ENCODE peak calls at places on chromosomes 12 and 14, in nine cellular contexts. One of them, this sample, is unnamed.

GRCh38 chr14:77746064-77746463 is 14.9 kb downstream of the SNW1 start:
- DNase-seq in EL: no peak
- DNase-seq in Right ventricle myocardium superior: no peak
- DNase-seq in ovary: no peak
- DNase-seq in naive thymus-derived CD8-positive, alpha-beta T cell: no peak
- DNase-seq in MCF 10A: no peak
- DNase-seq in H54: no peak
- DNase-seq in H7: no peak
- DNase-seq in OCI-LY7: no peak
- DNase-seq in this sample: no peak

GRCh38 chr12:94459773-94460593 is at the start of gene CEP83:
- DNase-seq in MCF 10A: peak
- DNase-seq in OCI-LY7: peak
- DNase-seq in naive thymus-derived CD8-positive, alpha-beta T cell: peak
- DNase-seq in H7: peak
- DNase-seq in ovary: peak
- DNase-seq in Right ventricle myocardium superior: peak
- DNase-seq in EL: peak
- DNase-seq in H54: peak
- DNase-seq in this sample: peak

GRCh38 chr14:64082837-64083236 is 211.3 kb downstream of the ESR2 start:
- DNase-seq in MCF 10A: peak
- DNase-seq in H7: no peak
- DNase-seq in Right ventricle myocardium superior: no peak
- DNase-seq in ovary: peak
- DNase-seq in naive thymus-derived CD8-positive, alpha-beta T cell: no peak
- DNase-seq in H54: no peak
- DNase-seq in EL: no peak
- DNase-seq in OCI-LY7: no peak
- DNase-seq in this sample: no peak

GRCh38 chr12:128055567-128055966 is 211.4 kb upstream of the TMEM132C start:
- DNase-seq in ovary: no peak
- DNase-seq in Right ventricle myocardium superior: no peak
- DNase-seq in MCF 10A: no peak
- DNase-seq in H7: peak
- DNase-seq in H54: no peak
- DNase-seq in naive thymus-derived CD8-positive, alpha-beta T cell: no peak
- DNase-seq in EL: no peak
- DNase-seq in OCI-LY7: no peak
- DNase-seq in this sample: no peak

GRCh38 chr12:128823216-128823915 is 392 bp downstream of the SLC15A4 start:
- DNase-seq in ovary: peak
- DNase-seq in H7: peak
- DNase-seq in naive thymus-derived CD8-positive, alpha-beta T cell: peak
- DNase-seq in OCI-LY7: no peak
- DNase-seq in MCF 10A: peak
- DNase-seq in Right ventricle myocardium superior: peak
- DNase-seq in EL: no peak
- DNase-seq in H54: peak
- DNase-seq in this sample: peak

GRCh38 chr12:85866929-85867776 is 6.9 kb upstream of the NTS start:
- DNase-seq in OCI-LY7: peak
- DNase-seq in MCF 10A: peak
- DNase-seq in EL: peak
- DNase-seq in ovary: no peak
- DNase-seq in naive thymus-derived CD8-positive, alpha-beta T cell: no peak
- DNase-seq in H54: no peak
- DNase-seq in Right ventricle myocardium superior: no peak
- DNase-seq in H7: peak
- DNase-seq in this sample: no peak

GRCh38 chr14:105858676-105859025 is 332.3 kb downstream of the TMEM121 start:
- DNase-seq in EL: no peak
- DNase-seq in ovary: peak
- DNase-seq in H54: no peak
- DNase-seq in Right ventricle myocardium superior: no peak
- DNase-seq in H7: no peak
- DNase-seq in naive thymus-derived CD8-positive, alpha-beta T cell: no peak
- DNase-seq in MCF 10A: no peak
- DNase-seq in OCI-LY7: peak
- DNase-seq in this sample: peak

GRCh38 chr14:51677276-51677675 is 25.6 kb downstream of the FRMD6 start:
- DNase-seq in Right ventricle myocardium superior: no peak
- DNase-seq in H7: no peak
- DNase-seq in naive thymus-derived CD8-positive, alpha-beta T cell: no peak
- DNase-seq in MCF 10A: no peak
- DNase-seq in ovary: no peak
- DNase-seq in H54: no peak
- DNase-seq in EL: peak
- DNase-seq in OCI-LY7: no peak
- DNase-seq in this sample: no peak

GRCh38 chr12:89469361-89469760 is 55.2 kb downstream of the GALNT4 start:
- DNase-seq in naive thymus-derived CD8-positive, alpha-beta T cell: no peak
- DNase-seq in MCF 10A: peak
- DNase-seq in ovary: no peak
- DNase-seq in Right ventricle myocardium superior: no peak
- DNase-seq in H7: no peak
- DNase-seq in H54: no peak
- DNase-seq in EL: peak
- DNase-seq in OCI-LY7: no peak
- DNase-seq in this sample: no peak

GRCh38 chr12:97899956-97900355 is 437.4 kb downstream of the RMST start:
- DNase-seq in MCF 10A: no peak
- DNase-seq in EL: no peak
- DNase-seq in H7: no peak
- DNase-seq in H54: no peak
- DNase-seq in Right ventricle myocardium superior: no peak
- DNase-seq in ovary: no peak
- DNase-seq in OCI-LY7: no peak
- DNase-seq in naive thymus-derived CD8-positive, alpha-beta T cell: no peak
- DNase-seq in this sample: no peak

GRCh38 chr14:22545842-22546721 is 42.9 kb downstream of the DAD1 start:
- DNase-seq in naive thymus-derived CD8-positive, alpha-beta T cell: no peak
- DNase-seq in ovary: no peak
- DNase-seq in H7: peak
- DNase-seq in MCF 10A: peak
- DNase-seq in Right ventricle myocardium superior: no peak
- DNase-seq in H54: no peak
- DNase-seq in EL: peak
- DNase-seq in OCI-LY7: no peak
- DNase-seq in this sample: no peak

GRCh38 chr14:104393199-104393897 is 186.2 kb upstream of the C14orf180 start:
- DNase-seq in H54: no peak
- DNase-seq in naive thymus-derived CD8-positive, alpha-beta T cell: no peak
- DNase-seq in OCI-LY7: no peak
- DNase-seq in ovary: no peak
- DNase-seq in MCF 10A: no peak
- DNase-seq in EL: no peak
- DNase-seq in Right ventricle myocardium superior: peak
- DNase-seq in H7: peak
- DNase-seq in this sample: peak

GRCh38 chr14:76326918-76327689 is 48.8 kb upstream of the ESRRB start:
- DNase-seq in naive thymus-derived CD8-positive, alpha-beta T cell: no peak
- DNase-seq in EL: no peak
- DNase-seq in Right ventricle myocardium superior: no peak
- DNase-seq in MCF 10A: no peak
- DNase-seq in OCI-LY7: no peak
- DNase-seq in ovary: no peak
- DNase-seq in H7: no peak
- DNase-seq in H54: no peak
- DNase-seq in this sample: no peak

GRCh38 chr14:74697976-74698375 is 14.9 kb downstream of the AREL1 start:
- DNase-seq in MCF 10A: no peak
- DNase-seq in H7: no peak
- DNase-seq in EL: no peak
- DNase-seq in H54: no peak
- DNase-seq in naive thymus-derived CD8-positive, alpha-beta T cell: no peak
- DNase-seq in Right ventricle myocardium superior: no peak
- DNase-seq in OCI-LY7: no peak
- DNase-seq in ovary: no peak
- DNase-seq in this sample: no peak

GRCh38 chr12:48817957-48818830 is at the start of gene CACNB3:
- DNase-seq in naive thymus-derived CD8-positive, alpha-beta T cell: peak
- DNase-seq in MCF 10A: peak
- DNase-seq in H54: peak
- DNase-seq in OCI-LY7: peak
- DNase-seq in H7: peak
- DNase-seq in Right ventricle myocardium superior: peak
- DNase-seq in EL: peak
- DNase-seq in ovary: peak
- DNase-seq in this sample: peak

GRCh38 chr14:50670196-50670875 is 2.2 kb upstream of the SAV1 start:
- DNase-seq in Right ventricle myocardium superior: no peak
- DNase-seq in naive thymus-derived CD8-positive, alpha-beta T cell: no peak
- DNase-seq in MCF 10A: no peak
- DNase-seq in H54: no peak
- DNase-seq in OCI-LY7: no peak
- DNase-seq in ovary: no peak
- DNase-seq in H7: peak
- DNase-seq in EL: peak
- DNase-seq in this sample: no peak

This sample was measured in left lung.